ENCODE peak calls at places on chromosomes 2 and 18, in ten cellular contexts. One of them, this sample, is unnamed. For H3K27me3, the result is how much of the 10 kb centered on the place peaks cover.

GRCh38 chr2:8803658-8804379 is 33.6 kb downstream of the KIDINS220 start:
- DNase-seq in brain microvascular endothelial cell: peak
- DNase-seq in ascending aorta: no peak
- DNase-seq in bronchial epithelial cell: peak
- DNase-seq in suprapubic skin: no peak
- DNase-seq in PC-9: peak
- DNase-seq in upper lobe of right lung: no peak
- DNase-seq in heart left ventricle: peak
- DNase-seq in CD8-positive, alpha-beta T cell: no peak
- DNase-seq in IMR-90: peak
- DNase-seq in this sample: peak

GRCh38 chr2:209937893-209938292 is 64.5 kb upstream of the RPE start:
- DNase-seq in brain microvascular endothelial cell: no peak
- DNase-seq in ascending aorta: no peak
- DNase-seq in bronchial epithelial cell: no peak
- DNase-seq in suprapubic skin: no peak
- DNase-seq in PC-9: no peak
- DNase-seq in upper lobe of right lung: no peak
- DNase-seq in heart left ventricle: no peak
- DNase-seq in CD8-positive, alpha-beta T cell: no peak
- DNase-seq in IMR-90: no peak
- DNase-seq in this sample: no peak

GRCh38 chr2:205675861-205676516 is 6.3 kb upstream of the NRP2 start:
- DNase-seq in brain microvascular endothelial cell: no peak
- DNase-seq in ascending aorta: no peak
- DNase-seq in bronchial epithelial cell: peak
- DNase-seq in suprapubic skin: no peak
- DNase-seq in PC-9: no peak
- DNase-seq in upper lobe of right lung: no peak
- DNase-seq in heart left ventricle: no peak
- DNase-seq in CD8-positive, alpha-beta T cell: no peak
- DNase-seq in IMR-90: peak
- DNase-seq in this sample: no peak

GRCh38 chr2:160367887-160368286 is 125.7 kb downstream of the RBMS1 start:
- DNase-seq in brain microvascular endothelial cell: peak
- DNase-seq in ascending aorta: no peak
- DNase-seq in bronchial epithelial cell: no peak
- DNase-seq in suprapubic skin: no peak
- DNase-seq in PC-9: peak
- DNase-seq in upper lobe of right lung: no peak
- DNase-seq in heart left ventricle: no peak
- DNase-seq in CD8-positive, alpha-beta T cell: no peak
- DNase-seq in IMR-90: peak
- DNase-seq in this sample: peak

GRCh38 chr2:232839680-232840079 is 30.4 kb upstream of the SNORC start:
- DNase-seq in brain microvascular endothelial cell: no peak
- DNase-seq in ascending aorta: no peak
- DNase-seq in bronchial epithelial cell: no peak
- DNase-seq in suprapubic skin: no peak
- DNase-seq in PC-9: no peak
- DNase-seq in upper lobe of right lung: no peak
- DNase-seq in heart left ventricle: peak
- DNase-seq in CD8-positive, alpha-beta T cell: no peak
- DNase-seq in IMR-90: no peak
- DNase-seq in this sample: no peak

GRCh38 chr2:219010162-219010756 is 17.0 kb upstream of the CRYBA2 start:
- DNase-seq in brain microvascular endothelial cell: no peak
- DNase-seq in ascending aorta: no peak
- DNase-seq in bronchial epithelial cell: peak
- DNase-seq in suprapubic skin: no peak
- DNase-seq in PC-9: peak
- DNase-seq in upper lobe of right lung: no peak
- DNase-seq in heart left ventricle: no peak
- DNase-seq in CD8-positive, alpha-beta T cell: no peak
- DNase-seq in IMR-90: no peak
- DNase-seq in this sample: no peak

GRCh38 chr2:191746809-191747208 is 68.9 kb downstream of the NABP1 start:
- DNase-seq in brain microvascular endothelial cell: no peak
- DNase-seq in ascending aorta: no peak
- DNase-seq in bronchial epithelial cell: peak
- DNase-seq in suprapubic skin: no peak
- DNase-seq in PC-9: no peak
- DNase-seq in upper lobe of right lung: no peak
- DNase-seq in heart left ventricle: no peak
- DNase-seq in CD8-positive, alpha-beta T cell: no peak
- DNase-seq in IMR-90: no peak
- DNase-seq in this sample: peak

GRCh38 chr18:33744032-33744697 is 166.1 kb downstream of the ASXL3 start:
- DNase-seq in brain microvascular endothelial cell: no peak
- DNase-seq in ascending aorta: no peak
- DNase-seq in bronchial epithelial cell: no peak
- DNase-seq in suprapubic skin: no peak
- DNase-seq in PC-9: no peak
- DNase-seq in upper lobe of right lung: no peak
- DNase-seq in heart left ventricle: no peak
- DNase-seq in CD8-positive, alpha-beta T cell: no peak
- DNase-seq in IMR-90: no peak
- DNase-seq in this sample: no peak

GRCh38 chr2:105449083-105449482 is 50.2 kb upstream of the FHL2 start:
- DNase-seq in brain microvascular endothelial cell: no peak
- DNase-seq in ascending aorta: no peak
- DNase-seq in bronchial epithelial cell: peak
- DNase-seq in suprapubic skin: no peak
- DNase-seq in PC-9: no peak
- DNase-seq in upper lobe of right lung: no peak
- DNase-seq in heart left ventricle: peak
- DNase-seq in CD8-positive, alpha-beta T cell: no peak
- DNase-seq in IMR-90: no peak
- DNase-seq in this sample: no peak

GRCh38 chr2:226887940-226888339 is 52.1 kb downstream of the RHBDD1 start:
- DNase-seq in brain microvascular endothelial cell: peak
- DNase-seq in ascending aorta: no peak
- DNase-seq in bronchial epithelial cell: peak
- DNase-seq in suprapubic skin: no peak
- DNase-seq in PC-9: no peak
- DNase-seq in upper lobe of right lung: no peak
- DNase-seq in heart left ventricle: no peak
- DNase-seq in CD8-positive, alpha-beta T cell: no peak
- DNase-seq in IMR-90: peak
- DNase-seq in this sample: peak

GRCh38 chr18:23563377-23564043 is 22.8 kb downstream of the NPC1 start:
- DNase-seq in brain microvascular endothelial cell: peak
- DNase-seq in ascending aorta: no peak
- DNase-seq in bronchial epithelial cell: peak
- DNase-seq in suprapubic skin: no peak
- DNase-seq in PC-9: no peak
- DNase-seq in upper lobe of right lung: no peak
- DNase-seq in heart left ventricle: no peak
- DNase-seq in CD8-positive, alpha-beta T cell: no peak
- DNase-seq in IMR-90: peak
- DNase-seq in this sample: no peak

GRCh38 chr2:226520723-226521122 is 278.9 kb downstream of the IRS1 start:
- DNase-seq in brain microvascular endothelial cell: no peak
- DNase-seq in ascending aorta: no peak
- DNase-seq in bronchial epithelial cell: no peak
- DNase-seq in suprapubic skin: no peak
- DNase-seq in PC-9: no peak
- DNase-seq in upper lobe of right lung: no peak
- DNase-seq in heart left ventricle: no peak
- DNase-seq in CD8-positive, alpha-beta T cell: no peak
- DNase-seq in IMR-90: no peak
- DNase-seq in this sample: no peak

GRCh38 chr2:189147361-189147760 is 32.2 kb downstream of the COL5A2 start:
- DNase-seq in brain microvascular endothelial cell: no peak
- DNase-seq in ascending aorta: no peak
- DNase-seq in bronchial epithelial cell: peak
- DNase-seq in suprapubic skin: no peak
- DNase-seq in PC-9: no peak
- DNase-seq in upper lobe of right lung: no peak
- DNase-seq in heart left ventricle: no peak
- DNase-seq in CD8-positive, alpha-beta T cell: no peak
- DNase-seq in IMR-90: peak
- DNase-seq in this sample: no peak

GRCh38 chr2:20986540-20986939 is 57.3 kb downstream of the APOB start:
- DNase-seq in brain microvascular endothelial cell: no peak
- DNase-seq in ascending aorta: peak
- DNase-seq in bronchial epithelial cell: no peak
- DNase-seq in suprapubic skin: no peak
- DNase-seq in PC-9: no peak
- DNase-seq in upper lobe of right lung: no peak
- DNase-seq in heart left ventricle: no peak
- DNase-seq in CD8-positive, alpha-beta T cell: no peak
- DNase-seq in IMR-90: no peak
- DNase-seq in this sample: no peak

GRCh38 chr2:112777036-112777435 is 7.3 kb downstream of the IL1A start:
- DNase-seq in brain microvascular endothelial cell: no peak
- DNase-seq in ascending aorta: no peak
- DNase-seq in bronchial epithelial cell: no peak
- DNase-seq in suprapubic skin: no peak
- DNase-seq in PC-9: no peak
- DNase-seq in upper lobe of right lung: no peak
- DNase-seq in heart left ventricle: no peak
- DNase-seq in CD8-positive, alpha-beta T cell: no peak
- DNase-seq in IMR-90: no peak
- DNase-seq in this sample: no peak

GRCh38 chr18:13216732-13217465 is 1.7 kb upstream of the LDLRAD4 start:
- DNase-seq in brain microvascular endothelial cell: no peak
- DNase-seq in ascending aorta: peak
- DNase-seq in bronchial epithelial cell: no peak
- DNase-seq in suprapubic skin: no peak
- DNase-seq in PC-9: no peak
- DNase-seq in upper lobe of right lung: peak
- DNase-seq in heart left ventricle: peak
- DNase-seq in CD8-positive, alpha-beta T cell: peak
- DNase-seq in IMR-90: no peak
- DNase-seq in this sample: no peak
- TF ChIP-seq CTCF in brain microvascular endothelial cell: no peak
- TF ChIP-seq CTCF in ascending aorta: no peak
- TF ChIP-seq CTCF in bronchial epithelial cell: peak
- TF ChIP-seq CTCF in suprapubic skin: no peak
- TF ChIP-seq CTCF in PC-9: no peak
- TF ChIP-seq CTCF in upper lobe of right lung: peak
- TF ChIP-seq CTCF in heart left ventricle: peak
- TF ChIP-seq CTCF in CD8-positive, alpha-beta T cell: no peak
- TF ChIP-seq CTCF in IMR-90: no peak
- TF ChIP-seq CTCF in this sample: peak

GRCh38 chr2:235605306-235605998 is 111.6 kb downstream of the AGAP1 start:
- DNase-seq in brain microvascular endothelial cell: peak
- DNase-seq in ascending aorta: peak
- DNase-seq in bronchial epithelial cell: peak
- DNase-seq in suprapubic skin: peak
- DNase-seq in PC-9: no peak
- DNase-seq in upper lobe of right lung: no peak
- DNase-seq in heart left ventricle: peak
- DNase-seq in CD8-positive, alpha-beta T cell: no peak
- DNase-seq in IMR-90: peak
- DNase-seq in this sample: peak
- H3K4me3 ChIP-seq in brain microvascular endothelial cell: no peak
- H3K4me3 ChIP-seq in ascending aorta: no peak
- H3K4me3 ChIP-seq in bronchial epithelial cell: no peak
- H3K4me3 ChIP-seq in suprapubic skin: no peak
- H3K4me3 ChIP-seq in PC-9: no peak
- H3K4me3 ChIP-seq in upper lobe of right lung: no peak
- H3K4me3 ChIP-seq in heart left ventricle: no peak
- H3K4me3 ChIP-seq in CD8-positive, alpha-beta T cell: no peak
- H3K4me3 ChIP-seq in IMR-90: no peak
- H3K4me3 ChIP-seq in this sample: peak

DNA sequence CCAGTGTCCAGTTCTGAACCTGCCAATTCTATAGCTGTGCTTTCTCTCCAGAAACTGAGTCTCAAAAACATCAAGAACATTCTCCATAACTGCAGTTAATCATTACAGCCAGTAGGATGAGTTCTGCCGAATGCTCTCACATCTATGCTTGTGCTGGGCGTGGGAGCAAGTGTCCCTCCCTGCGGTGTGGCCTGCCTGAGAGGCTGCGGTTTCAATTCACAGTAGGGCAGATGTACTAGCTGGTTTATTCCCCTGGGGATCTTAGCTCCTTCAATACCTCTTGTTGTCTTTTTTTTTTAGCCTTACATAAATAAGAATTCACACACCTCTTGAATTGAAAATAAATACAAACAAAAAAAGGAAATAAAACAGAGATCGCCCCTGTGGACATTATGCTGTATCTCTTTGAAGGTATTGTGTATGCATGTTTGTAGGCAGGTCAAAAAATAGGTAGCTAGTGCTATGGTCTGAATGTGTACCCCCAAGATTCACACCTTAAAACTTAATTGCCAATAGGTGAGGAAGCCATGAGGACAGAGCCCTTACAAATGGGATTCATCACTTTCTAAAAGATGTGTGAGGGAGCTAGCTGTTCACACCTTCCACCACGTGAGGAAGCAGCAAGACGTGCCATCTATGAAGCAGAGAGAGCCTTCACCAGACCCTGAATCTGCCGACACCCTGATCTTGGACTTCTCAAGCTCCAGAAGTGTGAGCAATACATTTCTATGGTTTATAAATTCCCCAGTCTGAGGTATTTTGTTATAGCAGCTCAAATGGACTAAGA is 74.3 kb downstream of the BCL2L11 start:
- DNase-seq in brain microvascular endothelial cell: peak
- DNase-seq in ascending aorta: no peak
- DNase-seq in bronchial epithelial cell: no peak
- DNase-seq in suprapubic skin: no peak
- DNase-seq in PC-9: no peak
- DNase-seq in upper lobe of right lung: no peak
- DNase-seq in heart left ventricle: no peak
- DNase-seq in CD8-positive, alpha-beta T cell: no peak
- DNase-seq in IMR-90: no peak
- DNase-seq in this sample: no peak
- H3K27me3 ChIP-seq in brain microvascular endothelial cell: under half
- H3K27me3 ChIP-seq in ascending aorta: under half
- H3K27me3 ChIP-seq in bronchial epithelial cell: under half
- H3K27me3 ChIP-seq in suprapubic skin: under half
- H3K27me3 ChIP-seq in PC-9: under half
- H3K27me3 ChIP-seq in upper lobe of right lung: under half
- H3K27me3 ChIP-seq in heart left ventricle: under half
- H3K27me3 ChIP-seq in CD8-positive, alpha-beta T cell: under half
- H3K27me3 ChIP-seq in IMR-90: under half
- H3K27me3 ChIP-seq in this sample: under half

DNA sequence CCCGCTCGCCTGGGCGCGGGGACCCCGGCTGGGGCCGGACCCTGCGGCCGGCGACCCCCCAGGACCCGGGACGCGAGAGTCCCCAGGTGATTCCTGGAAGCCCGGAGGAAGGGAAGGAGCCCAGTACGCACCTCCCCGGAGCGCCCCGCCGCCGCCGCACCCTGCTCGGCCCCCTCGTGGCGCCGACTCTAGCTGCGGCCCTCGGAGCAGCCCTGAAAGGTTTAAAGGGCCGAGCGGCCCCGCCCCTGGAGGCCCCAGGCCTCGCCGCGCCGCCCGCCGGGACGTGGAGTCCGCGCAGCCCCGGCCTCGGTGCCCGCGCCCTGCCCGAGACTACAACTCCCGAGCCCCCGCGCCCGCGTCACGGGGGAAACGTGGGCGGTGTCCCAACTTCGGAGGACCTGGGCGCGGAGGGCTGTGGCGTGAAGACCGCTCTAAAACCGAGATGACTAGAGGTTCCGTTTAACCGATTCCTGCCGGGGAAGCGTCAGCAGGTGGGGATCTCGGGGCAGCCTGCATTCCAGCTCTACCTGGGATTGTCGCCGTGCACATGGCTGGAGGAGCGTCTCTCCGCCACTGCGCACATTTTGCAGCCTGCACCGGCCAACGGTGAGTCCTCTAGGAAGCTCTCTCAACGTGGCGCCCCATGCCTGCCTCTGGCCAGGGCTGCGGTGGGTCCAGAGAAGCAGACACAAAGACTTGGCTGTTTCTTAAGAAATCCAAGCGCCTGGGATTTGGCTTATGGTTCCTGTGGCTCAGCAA is at the start of gene TMEM150A:
- DNase-seq in brain microvascular endothelial cell: peak
- DNase-seq in ascending aorta: peak
- DNase-seq in bronchial epithelial cell: peak
- DNase-seq in suprapubic skin: peak
- DNase-seq in PC-9: peak
- DNase-seq in upper lobe of right lung: peak
- DNase-seq in heart left ventricle: peak
- DNase-seq in CD8-positive, alpha-beta T cell: peak
- DNase-seq in IMR-90: peak
- DNase-seq in this sample: no peak
- TF ChIP-seq CTCF in brain microvascular endothelial cell: peak
- TF ChIP-seq CTCF in ascending aorta: peak
- TF ChIP-seq CTCF in bronchial epithelial cell: peak
- TF ChIP-seq CTCF in suprapubic skin: peak
- TF ChIP-seq CTCF in PC-9: no peak
- TF ChIP-seq CTCF in upper lobe of right lung: peak
- TF ChIP-seq CTCF in heart left ventricle: peak
- TF ChIP-seq CTCF in CD8-positive, alpha-beta T cell: no peak
- TF ChIP-seq CTCF in IMR-90: peak
- TF ChIP-seq CTCF in this sample: peak